ENCODE peak calls at places on chromosome 12, in four cellular contexts. J is A549, O is suprapubic skin, Q is HCT116. S is an unnamed sample.

GRCh38 chr12:78271546-78271945 is 440.9 kb downstream of the NAV3 start:
- DNase-seq in Q (no peak), J (no peak), O (no peak), S (no peak)

GRCh38 chr12:110179291-110179690 is 55.1 kb downstream of the IFT81 start:
- DNase-seq in Q (no peak), O (no peak), J (no peak), S (no peak)

GRCh38 chr12:129964826-129965457 is 61.1 kb upstream of the TMEM132D start:
- DNase-seq in Q (no peak), O (no peak), J (no peak), S (no peak)

GRCh38 chr12:78086553-78087362 is 256.1 kb downstream of the NAV3 start:
- DNase-seq in Q (no peak), J (peak; percentile 1), O (no peak), S (no peak)

GRCh38 chr12:102300824-102301461 is 103.3 kb upstream of the PMCH start:
- DNase-seq in J (peak; percentile 12), Q (peak; percentile 53), O (no peak), S (peak; percentile 11)

GRCh38 chr12:44847888-44848770 is 28.0 kb downstream of the NELL2 start:
- DNase-seq in O (no peak), J (no peak), Q (no peak), S (no peak)

GRCh38 chr12:17866802-17867201 is 223.2 kb downstream of the RERGL start:
- DNase-seq in O (no peak), Q (no peak), J (no peak), S (no peak)

GRCh38 chr12:50397122-50397650 is 777 bp upstream of the FAM186A start:
- DNase-seq in J (no peak), O (peak; percentile 21), Q (no peak), S (no peak)

GRCh38 chr12:94507455-94507854 is 47.8 kb upstream of the CEP83 start:
- DNase-seq in O (no peak), J (no peak), Q (no peak), S (no peak)

GRCh38 chr12:110345176-110345651 is 58.3 kb downstream of the ANAPC7 start:
- DNase-seq in J (no peak), O (peak; percentile 86), Q (no peak), S (no peak)

GRCh38 chr12:64083285-64084210 is 138.5 kb downstream of the KICS2 start:
- DNase-seq in O (peak; percentile 89), J (no peak), Q (no peak), S (no peak)

GRCh38 chr12:25301798-25302197 is 51.1 kb upstream of the KRAS start:
- DNase-seq in O (no peak), J (no peak), Q (no peak), S (no peak)

GRCh38 chr12:93318720-93319522 is 58.8 kb upstream of the NUDT4 start:
- DNase-seq in J (no peak), Q (no peak), O (no peak), S (no peak)

GRCh38 chr12:51994959-51995358 is 11.8 kb upstream of the TAMALIN start:
- DNase-seq in O (no peak), Q (no peak), J (no peak), S (no peak)

DNA sequence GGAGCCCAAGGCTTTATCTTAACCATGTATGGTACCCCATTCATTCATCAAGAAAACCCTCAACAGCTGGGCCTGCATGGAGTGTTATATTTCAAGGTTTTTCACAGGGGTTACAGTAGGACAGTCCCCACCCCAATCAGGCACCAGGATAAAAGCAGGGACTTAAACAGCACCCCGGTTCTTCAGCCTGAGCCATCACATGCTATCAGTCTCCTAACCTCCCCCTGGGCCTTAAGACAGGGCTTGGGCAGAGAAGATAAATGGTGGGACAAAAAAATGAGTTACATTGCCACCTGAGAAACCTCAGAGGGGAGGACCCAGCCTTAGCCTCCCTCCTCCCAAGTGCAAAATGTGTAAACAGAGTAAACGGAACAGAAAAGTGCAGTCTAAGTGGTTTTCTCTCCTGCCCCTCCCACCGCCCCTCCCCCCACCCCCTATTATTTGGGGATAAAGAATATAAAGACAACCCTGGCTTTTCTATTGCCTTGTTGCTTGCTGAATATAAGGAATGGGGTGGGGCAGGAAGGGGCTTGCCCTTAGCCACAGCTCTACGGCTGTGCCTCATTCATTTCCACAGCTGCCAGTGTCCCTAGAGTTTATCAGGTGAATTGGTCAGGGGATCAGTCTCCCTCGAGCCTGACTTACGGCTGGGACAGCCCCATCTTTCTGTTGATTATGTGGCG is 18.7 kb downstream of the MAP3K12 start:
- DNase-seq in Q (no peak), J (no peak), O (no peak), S (no peak)
- TF ChIP-seq POLR2A in Q (no peak), J (no peak), O (no peak), S (no peak)

DNA sequence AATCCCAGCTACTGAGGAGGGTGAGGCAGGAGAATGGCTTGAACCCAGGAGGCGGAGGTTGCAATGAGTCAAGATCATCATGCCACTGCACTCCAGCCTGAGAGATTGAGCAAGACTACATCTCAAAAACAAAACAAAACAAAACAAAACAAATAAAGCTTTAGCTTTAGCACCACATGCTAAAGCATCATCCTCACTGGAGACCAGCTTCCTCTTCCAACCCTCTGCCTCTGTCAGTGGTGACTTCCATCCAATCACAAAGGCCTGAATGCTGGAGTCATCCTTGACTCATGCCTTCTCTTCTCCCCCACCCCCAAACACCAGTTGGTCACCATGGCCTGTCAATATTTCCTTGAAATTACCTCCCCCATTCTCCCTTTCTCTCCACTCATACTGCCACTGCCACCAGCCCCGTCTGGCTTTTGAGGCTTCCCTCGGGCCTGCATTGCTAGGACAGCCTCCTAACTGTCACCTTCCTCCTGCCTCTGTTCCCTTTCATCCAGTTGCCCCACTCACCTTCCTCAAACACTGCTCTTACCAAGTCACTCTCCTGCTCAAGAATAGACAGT is 1.4 kb downstream of the ZNF385A start:
- DNase-seq in J (no peak), O (no peak), Q (no peak), S (peak; percentile 81)
- TF ChIP-seq POLR2A in J (no peak), O (no peak), Q (no peak), S (no peak)

GRCh38 chr12:6323340-6323994 is 13.0 kb downstream of the PLEKHG6 start:
- DNase-seq in Q (peak; percentile 70), O (no peak), J (peak; percentile 88), S (peak; percentile 87)
- TF ChIP-seq POLR2A in Q (no peak), O (no peak), J (no peak), S (no peak)

GRCh38 chr12:10645910-10646309 is 27.9 kb downstream of the STYK1 start:
- DNase-seq in Q (no peak), J (no peak), O (no peak), S (no peak)

GRCh38 chr12:10638728-10639127 is 25.3 kb upstream of the MAGOHB start:
- DNase-seq in O (no peak), Q (no peak), J (no peak), S (no peak)

GRCh38 chr12:10636611-10637010 is 23.2 kb upstream of the MAGOHB start:
- DNase-seq in O (no peak), J (no peak), Q (no peak), S (no peak)

GRCh38 chr12:10636124-10636523 is 22.7 kb upstream of the MAGOHB start:
- DNase-seq in O (no peak), Q (no peak), J (no peak), S (no peak)

DNA sequence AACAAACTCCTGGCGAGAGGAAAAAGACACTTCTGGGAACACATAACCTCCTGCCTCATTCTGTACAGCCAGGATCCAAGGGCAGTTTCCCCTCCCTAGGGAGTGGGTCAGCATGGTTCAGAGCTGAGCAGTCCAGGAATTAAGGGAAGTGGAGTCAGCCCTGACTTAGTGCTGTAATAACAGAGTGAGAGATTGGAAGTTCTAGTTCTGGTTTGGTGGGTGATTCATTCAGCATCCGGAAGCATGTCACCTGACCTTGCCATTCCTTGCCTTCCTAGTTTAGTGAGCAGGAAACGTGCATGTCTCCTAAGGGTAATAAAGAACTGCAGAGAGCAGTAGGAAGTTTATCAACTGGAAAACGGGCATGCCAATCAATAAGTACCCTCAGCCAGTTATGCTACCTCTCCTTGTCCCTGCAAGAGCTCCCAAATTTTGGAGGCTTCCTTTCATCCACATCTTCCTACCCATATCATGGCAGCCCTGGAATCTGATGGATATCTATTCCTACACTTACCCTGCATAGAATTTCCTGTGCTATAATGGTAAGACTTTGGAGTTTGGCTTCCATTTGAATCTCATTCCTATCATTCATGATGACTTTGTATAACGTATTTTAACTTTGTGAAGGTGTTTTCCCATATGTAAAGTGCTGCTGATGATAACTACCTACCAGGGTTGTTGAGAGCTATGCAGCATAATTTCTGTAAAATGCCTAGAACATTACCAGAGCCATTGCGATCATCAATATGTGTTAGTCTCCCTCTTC is 28.5 kb upstream of the MAGOHB start:
- DNase-seq in Q (no peak), O (no peak), J (no peak), S (peak; percentile 12)
- TF ChIP-seq POLR2A in Q (no peak), O (no peak), J (no peak), S (no peak)

S was measured in H54.